ENCODE peak calls at places on chromosomes 2 and 18, in eight cellular contexts. Y, B, L, I, V, Q, W and O are unnamed samples.
A peak's percentile ranks its signal among the peaks of the same experiment; 100 is the strongest.

GRCh38 chr2:127024769-127025356 is 82.1 kb downstream of the BIN1 start:
- DNase-seq in Y (no peak), B (peak; percentile 26), L (no peak), I (peak; percentile 59), V (peak; percentile 91), Q (peak; percentile 29), W (peak; percentile 33), O (no peak)

GRCh38 chr2:117935436-117935835 is 78.4 kb downstream of the CCDC93 start:
- DNase-seq in Y (no peak), B (no peak), L (no peak), I (no peak), V (no peak), Q (no peak), W (no peak), O (no peak)

GRCh38 chr2:174334278-174334715 is 457 bp upstream of the SP9 start:
- DNase-seq in Y (no peak), B (no peak), L (no peak), I (no peak), V (peak; percentile 69), Q (no peak), W (no peak), O (no peak)

GRCh38 chr2:63218800-63219511 is 168.3 kb downstream of the OTX1 start:
- DNase-seq in Y (no peak), B (no peak), L (no peak), I (no peak), V (no peak), Q (peak; percentile 17), W (no peak), O (no peak)

GRCh38 chr2:43838560-43839267 is at the start of the genes ABCG5 and ABCG8:
- DNase-seq in Y (no peak), B (no peak), L (no peak), I (no peak), V (no peak), Q (no peak), W (no peak), O (no peak)

GRCh38 chr2:66494708-66495107 is 59.8 kb downstream of the MEIS1 start:
- DNase-seq in Y (no peak), B (no peak), L (peak; percentile 32), I (peak; percentile 66), V (no peak), Q (peak; percentile 92), W (peak; percentile 48), O (no peak)

GRCh38 chr2:13035866-13036265 is 319.1 kb downstream of the TRIB2 start:
- DNase-seq in Y (no peak), B (no peak), L (no peak), I (no peak), V (no peak), Q (no peak), W (no peak), O (no peak)

GRCh38 chr2:11678306-11678960 is 8.4 kb upstream of the NTSR2 start:
- DNase-seq in Y (no peak), B (no peak), L (no peak), I (no peak), V (no peak), Q (no peak), W (no peak), O (no peak)

GRCh38 chr2:74554821-74555531 is 456 bp downstream of the DOK1 start:
- DNase-seq in Y (no peak), B (no peak), L (peak; percentile 46), I (peak; percentile 54), V (peak; percentile 66), Q (no peak), W (peak; percentile 64), O (no peak)

GRCh38 chr2:127145255-127145899 is 38.4 kb upstream of the BIN1 start:
- DNase-seq in Y (no peak), B (no peak), L (no peak), I (peak; percentile 15), V (no peak), Q (peak; percentile 44), W (no peak), O (no peak)

GRCh38 chr2:114089636-114090325 is 199.9 kb downstream of the ACTR3 start:
- DNase-seq in Y (no peak), B (no peak), L (no peak), I (no peak), V (no peak), Q (no peak), W (no peak), O (no peak)

GRCh38 chr18:34977787-34978532 is 63.3 kb upstream of the MAPRE2 start:
- DNase-seq in Y (peak; percentile 13), B (peak; percentile 63), L (peak; percentile 39), I (no peak), V (peak; percentile 84), Q (peak; percentile 18), W (peak; percentile 76), O (no peak)

GRCh38 chr2:187078297-187078696 is 229.3 kb upstream of the ZSWIM2 start:
- DNase-seq in Y (no peak), B (no peak), L (no peak), I (peak; percentile 52), V (no peak), Q (peak; percentile 27), W (no peak), O (no peak)

GRCh38 chr18:26697186-26697585 is 148.8 kb upstream of the KCTD1 start:
- DNase-seq in Y (no peak), B (no peak), L (no peak), I (no peak), V (no peak), Q (no peak), W (no peak), O (no peak)

GRCh38 chr2:120940726-120941256 is 205.1 kb downstream of the GLI2 start:
- DNase-seq in Y (no peak), B (no peak), L (no peak), I (no peak), V (no peak), Q (no peak), W (no peak), O (no peak)

GRCh38 chr18:80159713-80160636 is 50.9 kb downstream of the ADNP2 start:
- DNase-seq in Y (no peak), B (no peak), L (no peak), I (peak; percentile 31), V (peak; percentile 81), Q (no peak), W (no peak), O (no peak)

GRCh38 chr2:120772261-120772660 is 36.6 kb downstream of the GLI2 start:
- DNase-seq in Y (no peak), B (no peak), L (no peak), I (peak; percentile 56), V (no peak), Q (no peak), W (no peak), O (no peak)